ENCODE peak calls at places on chromosomes 12 and 14, in seven cellular contexts. One of them, this sample, is unnamed.

GRCh38 chr12:48182659-48183058 is 785 bp upstream of the CCDC184 start:
- DNase-seq in HuH-7: no peak
- DNase-seq in T follicular helper cell: no peak
- DNase-seq in AG04450: no peak
- DNase-seq in pancreas: no peak
- DNase-seq in NCI-H1417: no peak
- DNase-seq in M059J: no peak
- DNase-seq in this sample: no peak

GRCh38 chr14:103066399-103066798 is 9.1 kb upstream of the CDC42BPB start:
- DNase-seq in HuH-7: no peak
- DNase-seq in T follicular helper cell: no peak
- DNase-seq in AG04450: no peak
- DNase-seq in pancreas: no peak
- DNase-seq in NCI-H1417: no peak
- DNase-seq in M059J: no peak
- DNase-seq in this sample: no peak

GRCh38 chr12:94304012-94304411 is 155.6 kb downstream of the PLXNC1 start:
- DNase-seq in HuH-7: no peak
- DNase-seq in T follicular helper cell: no peak
- DNase-seq in AG04450: no peak
- DNase-seq in pancreas: no peak
- DNase-seq in NCI-H1417: no peak
- DNase-seq in M059J: no peak
- DNase-seq in this sample: no peak

GRCh38 chr12:52145941-52146821 is 45.6 kb downstream of the KRT80 start:
- DNase-seq in HuH-7: no peak
- DNase-seq in T follicular helper cell: no peak
- DNase-seq in AG04450: no peak
- DNase-seq in pancreas: no peak
- DNase-seq in NCI-H1417: no peak
- DNase-seq in M059J: no peak
- DNase-seq in this sample: no peak

GRCh38 chr12:54051081-54051912 is 2.3 kb upstream of the HOXC4 start:
- DNase-seq in HuH-7: peak
- DNase-seq in T follicular helper cell: no peak
- DNase-seq in AG04450: no peak
- DNase-seq in pancreas: no peak
- DNase-seq in NCI-H1417: no peak
- DNase-seq in M059J: peak
- DNase-seq in this sample: no peak

GRCh38 chr14:90384543-90384911 is 12.3 kb upstream of the CALM1 start:
- DNase-seq in HuH-7: no peak
- DNase-seq in T follicular helper cell: no peak
- DNase-seq in AG04450: no peak
- DNase-seq in pancreas: no peak
- DNase-seq in NCI-H1417: no peak
- DNase-seq in M059J: no peak
- DNase-seq in this sample: no peak

GRCh38 chr14:89921896-89922548 is 32.5 kb downstream of the EFCAB11 start:
- DNase-seq in HuH-7: no peak
- DNase-seq in T follicular helper cell: no peak
- DNase-seq in AG04450: no peak
- DNase-seq in pancreas: no peak
- DNase-seq in NCI-H1417: no peak
- DNase-seq in M059J: peak
- DNase-seq in this sample: no peak

GRCh38 chr12:52415870-52416750 is 10.0 kb upstream of the KRT82 start:
- DNase-seq in HuH-7: no peak
- DNase-seq in T follicular helper cell: no peak
- DNase-seq in AG04450: peak
- DNase-seq in pancreas: peak
- DNase-seq in NCI-H1417: no peak
- DNase-seq in M059J: peak
- DNase-seq in this sample: no peak

GRCh38 chr12:22858849-22859569 is 234.0 kb downstream of the ETNK1 start:
- DNase-seq in HuH-7: no peak
- DNase-seq in T follicular helper cell: no peak
- DNase-seq in AG04450: no peak
- DNase-seq in pancreas: no peak
- DNase-seq in NCI-H1417: no peak
- DNase-seq in M059J: peak
- DNase-seq in this sample: no peak

GRCh38 chr12:122836027-122836921 is 1.0 kb downstream of the HIP1R start:
- DNase-seq in HuH-7: peak
- DNase-seq in T follicular helper cell: peak
- DNase-seq in AG04450: no peak
- DNase-seq in pancreas: peak
- DNase-seq in NCI-H1417: peak
- DNase-seq in M059J: peak
- DNase-seq in this sample: no peak

GRCh38 chr12:43100231-43100630 is 451.8 kb downstream of the ADAMTS20 start:
- DNase-seq in HuH-7: no peak
- DNase-seq in T follicular helper cell: no peak
- DNase-seq in AG04450: no peak
- DNase-seq in pancreas: no peak
- DNase-seq in NCI-H1417: no peak
- DNase-seq in M059J: no peak
- DNase-seq in this sample: no peak

GRCh38 chr12:45388545-45388944 is 172.7 kb downstream of the ANO6 start:
- DNase-seq in HuH-7: peak
- DNase-seq in T follicular helper cell: no peak
- DNase-seq in AG04450: peak
- DNase-seq in pancreas: no peak
- DNase-seq in NCI-H1417: no peak
- DNase-seq in M059J: peak
- DNase-seq in this sample: no peak

GRCh38 chr14:41642402-41643195 is 35.9 kb downstream of the LRFN5 start:
- DNase-seq in HuH-7: no peak
- DNase-seq in T follicular helper cell: no peak
- DNase-seq in AG04450: no peak
- DNase-seq in pancreas: no peak
- DNase-seq in NCI-H1417: no peak
- DNase-seq in M059J: no peak
- DNase-seq in this sample: no peak

GRCh38 chr12:123250471-123251383 is 17.5 kb downstream of the MTRFR start:
- DNase-seq in HuH-7: peak
- DNase-seq in T follicular helper cell: no peak
- DNase-seq in AG04450: no peak
- DNase-seq in pancreas: peak
- DNase-seq in NCI-H1417: peak
- DNase-seq in M059J: peak
- DNase-seq in this sample: no peak

GRCh38 chr12:84874125-84874824 is 38.3 kb downstream of the SLC6A15 start:
- DNase-seq in HuH-7: peak
- DNase-seq in T follicular helper cell: no peak
- DNase-seq in AG04450: peak
- DNase-seq in pancreas: no peak
- DNase-seq in NCI-H1417: peak
- DNase-seq in M059J: peak
- DNase-seq in this sample: no peak

GRCh38 chr12:53424626-53425514 is 1.2 kb downstream of the AMHR2 start:
- DNase-seq in HuH-7: no peak
- DNase-seq in T follicular helper cell: no peak
- DNase-seq in AG04450: no peak
- DNase-seq in pancreas: peak
- DNase-seq in NCI-H1417: no peak
- DNase-seq in M059J: no peak
- DNase-seq in this sample: no peak

GRCh38 chr12:15779925-15780324 is 9.3 kb downstream of the EPS8 start:
- DNase-seq in HuH-7: no peak
- DNase-seq in T follicular helper cell: no peak
- DNase-seq in AG04450: no peak
- DNase-seq in pancreas: no peak
- DNase-seq in NCI-H1417: no peak
- DNase-seq in M059J: no peak
- DNase-seq in this sample: no peak

GRCh38 chr12:2688381-2688881 is 106.3 kb upstream of the FKBP4 start:
- DNase-seq in HuH-7: no peak
- DNase-seq in T follicular helper cell: no peak
- DNase-seq in AG04450: no peak
- DNase-seq in pancreas: no peak
- DNase-seq in NCI-H1417: no peak
- DNase-seq in M059J: no peak
- DNase-seq in this sample: no peak

GRCh38 chr12:112386726-112387125 is 4.5 kb upstream of the HECTD4 start:
- DNase-seq in HuH-7: peak
- DNase-seq in T follicular helper cell: no peak
- DNase-seq in AG04450: peak
- DNase-seq in pancreas: no peak
- DNase-seq in NCI-H1417: no peak
- DNase-seq in M059J: no peak
- DNase-seq in this sample: no peak

GRCh38 chr12:45282411-45282810 is 66.5 kb downstream of the ANO6 start:
- DNase-seq in HuH-7: no peak
- DNase-seq in T follicular helper cell: no peak
- DNase-seq in AG04450: no peak
- DNase-seq in pancreas: no peak
- DNase-seq in NCI-H1417: no peak
- DNase-seq in M059J: no peak
- DNase-seq in this sample: no peak

GRCh38 chr14:64115401-64115800 is 178.8 kb downstream of the ESR2 start:
- DNase-seq in HuH-7: no peak
- DNase-seq in T follicular helper cell: no peak
- DNase-seq in AG04450: no peak
- DNase-seq in pancreas: no peak
- DNase-seq in NCI-H1417: no peak
- DNase-seq in M059J: no peak
- DNase-seq in this sample: no peak

GRCh38 chr14:103741876-103742275 is 26.3 kb downstream of the ZFYVE21 start:
- DNase-seq in HuH-7: no peak
- DNase-seq in T follicular helper cell: no peak
- DNase-seq in AG04450: no peak
- DNase-seq in pancreas: no peak
- DNase-seq in NCI-H1417: no peak
- DNase-seq in M059J: no peak
- DNase-seq in this sample: no peak